ENCODE peak calls at places on chromosomes 7 and 10, in seven cellular contexts. One of them, this sample, is unnamed.

GRCh38 chr10:113585949-113586348 is 33.1 kb downstream of the HABP2 start:
- DNase-seq in AG09309: no peak
- DNase-seq in HepG2: peak
- DNase-seq in progenitor cell of endocrine pancreas: no peak
- DNase-seq in dorsolateral prefrontal cortex: no peak
- DNase-seq in heart right ventricle: no peak
- DNase-seq in IMR-90: no peak
- DNase-seq in this sample: no peak

GRCh38 chr10:28947209-28947608 is 269.9 kb downstream of the BAMBI start:
- DNase-seq in AG09309: no peak
- DNase-seq in HepG2: no peak
- DNase-seq in progenitor cell of endocrine pancreas: no peak
- DNase-seq in dorsolateral prefrontal cortex: no peak
- DNase-seq in heart right ventricle: no peak
- DNase-seq in IMR-90: peak
- DNase-seq in this sample: no peak

GRCh38 chr7:30562909-30563308 is 31.8 kb upstream of the GARS1 start:
- DNase-seq in AG09309: no peak
- DNase-seq in HepG2: no peak
- DNase-seq in progenitor cell of endocrine pancreas: no peak
- DNase-seq in dorsolateral prefrontal cortex: no peak
- DNase-seq in heart right ventricle: no peak
- DNase-seq in IMR-90: no peak
- DNase-seq in this sample: no peak

GRCh38 chr7:26688388-26688787 is 176.0 kb downstream of the SKAP2 start:
- DNase-seq in AG09309: no peak
- DNase-seq in HepG2: peak
- DNase-seq in progenitor cell of endocrine pancreas: no peak
- DNase-seq in dorsolateral prefrontal cortex: no peak
- DNase-seq in heart right ventricle: no peak
- DNase-seq in IMR-90: no peak
- DNase-seq in this sample: no peak

GRCh38 chr10:124492266-124492665 is 30.6 kb downstream of the LHPP start:
- DNase-seq in AG09309: no peak
- DNase-seq in HepG2: no peak
- DNase-seq in progenitor cell of endocrine pancreas: no peak
- DNase-seq in dorsolateral prefrontal cortex: no peak
- DNase-seq in heart right ventricle: no peak
- DNase-seq in IMR-90: no peak
- DNase-seq in this sample: no peak

GRCh38 chr10:84026821-84027257 is 112.5 kb upstream of the GHITM start:
- DNase-seq in AG09309: no peak
- DNase-seq in HepG2: peak
- DNase-seq in progenitor cell of endocrine pancreas: no peak
- DNase-seq in dorsolateral prefrontal cortex: no peak
- DNase-seq in heart right ventricle: no peak
- DNase-seq in IMR-90: peak
- DNase-seq in this sample: no peak

GRCh38 chr10:100819424-100819823 is 74.0 kb downstream of the PAX2 start:
- DNase-seq in AG09309: no peak
- DNase-seq in HepG2: no peak
- DNase-seq in progenitor cell of endocrine pancreas: no peak
- DNase-seq in dorsolateral prefrontal cortex: no peak
- DNase-seq in heart right ventricle: no peak
- DNase-seq in IMR-90: no peak
- DNase-seq in this sample: no peak

GRCh38 chr10:31352436-31353226 is 33.6 kb downstream of the ZEB1 start:
- DNase-seq in AG09309: no peak
- DNase-seq in HepG2: no peak
- DNase-seq in progenitor cell of endocrine pancreas: no peak
- DNase-seq in dorsolateral prefrontal cortex: no peak
- DNase-seq in heart right ventricle: no peak
- DNase-seq in IMR-90: no peak
- DNase-seq in this sample: no peak

GRCh38 chr7:55533050-55533728 is 39.1 kb downstream of the VOPP1 start:
- DNase-seq in AG09309: no peak
- DNase-seq in HepG2: no peak
- DNase-seq in progenitor cell of endocrine pancreas: no peak
- DNase-seq in dorsolateral prefrontal cortex: no peak
- DNase-seq in heart right ventricle: no peak
- DNase-seq in IMR-90: peak
- DNase-seq in this sample: no peak

GRCh38 chr10:120789804-120790203 is 61.4 kb upstream of the WDR11 start:
- DNase-seq in AG09309: no peak
- DNase-seq in HepG2: no peak
- DNase-seq in progenitor cell of endocrine pancreas: no peak
- DNase-seq in dorsolateral prefrontal cortex: no peak
- DNase-seq in heart right ventricle: no peak
- DNase-seq in IMR-90: no peak
- DNase-seq in this sample: no peak

GRCh38 chr7:81014266-81014665 is 95.4 kb upstream of the SEMA3C start:
- DNase-seq in AG09309: peak
- DNase-seq in HepG2: no peak
- DNase-seq in progenitor cell of endocrine pancreas: no peak
- DNase-seq in dorsolateral prefrontal cortex: no peak
- DNase-seq in heart right ventricle: no peak
- DNase-seq in IMR-90: peak
- DNase-seq in this sample: no peak

DNA sequence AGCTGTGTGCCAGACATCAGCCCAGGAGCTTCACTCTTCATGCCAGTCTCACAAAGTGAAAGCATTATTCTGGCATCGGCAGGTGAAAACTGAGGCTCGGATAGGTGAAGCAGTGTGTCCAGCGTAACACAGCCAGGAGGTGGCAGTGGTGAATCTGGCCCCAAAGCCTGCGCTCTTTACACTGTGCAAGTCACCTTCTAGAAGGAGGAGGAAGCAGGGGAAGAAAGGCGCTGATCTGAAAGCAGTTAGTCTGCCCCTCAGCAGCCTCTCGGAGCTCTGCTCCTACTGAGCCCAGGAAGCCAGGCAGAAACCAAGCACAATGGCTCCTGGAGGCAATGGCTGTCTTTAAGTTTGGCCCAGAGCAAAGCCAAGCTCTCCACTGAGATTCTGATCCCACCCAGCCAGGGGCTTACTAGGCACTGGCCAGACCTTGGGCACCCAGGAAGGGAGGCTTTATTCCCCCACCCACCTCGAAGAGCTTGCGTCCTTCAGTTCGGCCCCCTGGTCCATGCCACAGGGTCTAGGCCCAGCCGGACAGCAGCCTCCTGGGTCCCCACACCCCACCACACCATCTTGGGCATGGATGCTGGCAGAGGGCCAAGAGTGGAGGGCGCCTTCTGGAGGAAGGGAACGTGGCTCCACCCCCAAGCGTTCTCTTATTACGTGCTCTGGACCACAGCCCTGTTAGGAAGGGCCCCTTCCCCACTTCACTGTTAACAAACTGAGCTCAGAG is 104.5 kb downstream of the GRID1 start:
- DNase-seq in AG09309: no peak
- DNase-seq in HepG2: peak
- DNase-seq in progenitor cell of endocrine pancreas: peak
- DNase-seq in dorsolateral prefrontal cortex: no peak
- DNase-seq in heart right ventricle: no peak
- DNase-seq in IMR-90: no peak
- DNase-seq in this sample: peak
- TF ChIP-seq CTCF in AG09309: no peak
- TF ChIP-seq CTCF in HepG2: peak
- TF ChIP-seq CTCF in progenitor cell of endocrine pancreas: peak
- TF ChIP-seq CTCF in dorsolateral prefrontal cortex: peak
- TF ChIP-seq CTCF in heart right ventricle: peak
- TF ChIP-seq CTCF in IMR-90: no peak
- TF ChIP-seq CTCF in this sample: peak

GRCh38 chr7:77910124-77910523 is 111.6 kb downstream of the PHTF2 start:
- DNase-seq in AG09309: no peak
- DNase-seq in HepG2: no peak
- DNase-seq in progenitor cell of endocrine pancreas: no peak
- DNase-seq in dorsolateral prefrontal cortex: no peak
- DNase-seq in heart right ventricle: no peak
- DNase-seq in IMR-90: no peak
- DNase-seq in this sample: no peak
- TF ChIP-seq CTCF in AG09309: no peak
- TF ChIP-seq CTCF in HepG2: no peak
- TF ChIP-seq CTCF in progenitor cell of endocrine pancreas: no peak
- TF ChIP-seq CTCF in dorsolateral prefrontal cortex: no peak
- TF ChIP-seq CTCF in heart right ventricle: no peak
- TF ChIP-seq CTCF in IMR-90: no peak
- TF ChIP-seq CTCF in this sample: no peak

DNA sequence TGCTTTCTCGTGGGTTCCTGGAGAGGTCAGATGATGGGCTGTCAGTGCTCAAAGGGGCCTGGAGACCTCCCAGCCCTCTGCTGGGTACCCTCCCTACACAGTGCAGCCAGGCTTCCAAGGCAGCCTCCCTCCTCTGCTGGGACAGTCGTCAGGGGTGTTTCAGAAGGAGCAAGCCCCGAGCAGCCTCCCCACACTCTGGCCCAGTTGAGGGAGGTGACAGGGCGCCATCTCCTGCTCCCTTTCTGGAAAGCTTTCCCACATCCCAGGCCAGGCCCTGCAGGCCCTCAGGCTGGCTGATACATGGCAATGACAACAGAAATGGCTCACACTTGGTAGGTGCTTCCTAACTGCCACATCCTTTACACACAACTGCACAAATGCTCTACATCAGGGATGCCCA is 32.1 kb downstream of the KCNMA1 start:
- DNase-seq in AG09309: no peak
- DNase-seq in HepG2: no peak
- DNase-seq in progenitor cell of endocrine pancreas: no peak
- DNase-seq in dorsolateral prefrontal cortex: no peak
- DNase-seq in heart right ventricle: no peak
- DNase-seq in IMR-90: no peak
- DNase-seq in this sample: no peak
- TF ChIP-seq CTCF in AG09309: peak
- TF ChIP-seq CTCF in HepG2: peak
- TF ChIP-seq CTCF in progenitor cell of endocrine pancreas: no peak
- TF ChIP-seq CTCF in dorsolateral prefrontal cortex: no peak
- TF ChIP-seq CTCF in heart right ventricle: no peak
- TF ChIP-seq CTCF in IMR-90: peak
- TF ChIP-seq CTCF in this sample: no peak

DNA sequence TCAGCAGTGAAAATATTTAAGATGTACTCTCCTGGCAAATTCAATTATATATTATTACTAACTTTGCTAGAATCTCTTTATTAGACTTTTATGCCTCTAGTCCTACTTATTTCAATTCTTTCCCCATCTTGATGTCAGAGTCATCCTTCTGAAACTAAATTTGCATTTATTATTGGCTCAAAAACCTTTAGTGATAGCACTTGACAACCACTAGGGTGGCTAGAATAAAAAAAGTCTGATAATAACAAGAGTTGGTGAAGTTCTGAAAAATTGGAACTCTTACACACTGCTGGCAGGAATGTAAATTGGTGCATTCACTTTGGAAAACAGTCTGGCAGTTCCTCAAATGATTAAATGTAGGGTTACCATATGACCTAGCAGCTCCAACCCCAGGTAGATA is 73.8 kb downstream of the LSMEM1 start:
- DNase-seq in AG09309: no peak
- DNase-seq in HepG2: no peak
- DNase-seq in progenitor cell of endocrine pancreas: no peak
- DNase-seq in dorsolateral prefrontal cortex: no peak
- DNase-seq in heart right ventricle: no peak
- DNase-seq in IMR-90: no peak
- DNase-seq in this sample: no peak
- TF ChIP-seq CTCF in AG09309: no peak
- TF ChIP-seq CTCF in HepG2: no peak
- TF ChIP-seq CTCF in progenitor cell of endocrine pancreas: peak
- TF ChIP-seq CTCF in dorsolateral prefrontal cortex: no peak
- TF ChIP-seq CTCF in heart right ventricle: no peak
- TF ChIP-seq CTCF in IMR-90: peak
- TF ChIP-seq CTCF in this sample: peak

GRCh38 chr10:130255777-130256176 is 119.6 kb downstream of the GLRX3 start:
- DNase-seq in AG09309: no peak
- DNase-seq in HepG2: no peak
- DNase-seq in progenitor cell of endocrine pancreas: no peak
- DNase-seq in dorsolateral prefrontal cortex: no peak
- DNase-seq in heart right ventricle: no peak
- DNase-seq in IMR-90: no peak
- DNase-seq in this sample: no peak

GRCh38 chr10:130257897-130258296 is 121.7 kb downstream of the GLRX3 start:
- DNase-seq in AG09309: no peak
- DNase-seq in HepG2: no peak
- DNase-seq in progenitor cell of endocrine pancreas: no peak
- DNase-seq in dorsolateral prefrontal cortex: no peak
- DNase-seq in heart right ventricle: no peak
- DNase-seq in IMR-90: no peak
- DNase-seq in this sample: peak

GRCh38 chr10:130251766-130252165 is 115.6 kb downstream of the GLRX3 start:
- DNase-seq in AG09309: no peak
- DNase-seq in HepG2: no peak
- DNase-seq in progenitor cell of endocrine pancreas: no peak
- DNase-seq in dorsolateral prefrontal cortex: no peak
- DNase-seq in heart right ventricle: no peak
- DNase-seq in IMR-90: no peak
- DNase-seq in this sample: no peak

GRCh38 chr10:130250127-130250526 is 113.9 kb downstream of the GLRX3 start:
- DNase-seq in AG09309: no peak
- DNase-seq in HepG2: no peak
- DNase-seq in progenitor cell of endocrine pancreas: no peak
- DNase-seq in dorsolateral prefrontal cortex: no peak
- DNase-seq in heart right ventricle: no peak
- DNase-seq in IMR-90: no peak
- DNase-seq in this sample: no peak

GRCh38 chr10:130254168-130255061 is 118.2 kb downstream of the GLRX3 start:
- DNase-seq in AG09309: no peak
- DNase-seq in HepG2: no peak
- DNase-seq in progenitor cell of endocrine pancreas: no peak
- DNase-seq in dorsolateral prefrontal cortex: peak
- DNase-seq in heart right ventricle: no peak
- DNase-seq in IMR-90: no peak
- DNase-seq in this sample: peak
- TF ChIP-seq CTCF in AG09309: no peak
- TF ChIP-seq CTCF in HepG2: no peak
- TF ChIP-seq CTCF in progenitor cell of endocrine pancreas: no peak
- TF ChIP-seq CTCF in dorsolateral prefrontal cortex: no peak
- TF ChIP-seq CTCF in heart right ventricle: no peak
- TF ChIP-seq CTCF in IMR-90: no peak
- TF ChIP-seq CTCF in this sample: no peak

GRCh38 chr7:108016841-108017775 is 14.1 kb upstream of the LAMB1 start:
- DNase-seq in AG09309: no peak
- DNase-seq in HepG2: peak
- DNase-seq in progenitor cell of endocrine pancreas: no peak
- DNase-seq in dorsolateral prefrontal cortex: no peak
- DNase-seq in heart right ventricle: no peak
- DNase-seq in IMR-90: peak
- DNase-seq in this sample: no peak
- TF ChIP-seq CTCF in AG09309: peak
- TF ChIP-seq CTCF in HepG2: peak
- TF ChIP-seq CTCF in progenitor cell of endocrine pancreas: peak
- TF ChIP-seq CTCF in dorsolateral prefrontal cortex: no peak
- TF ChIP-seq CTCF in heart right ventricle: peak
- TF ChIP-seq CTCF in IMR-90: peak
- TF ChIP-seq CTCF in this sample: peak

This sample was measured in type B pancreatic cell.